ENCODE peak calls at places on chromosomes 1 and 21, in seven cellular contexts. D is thyroid gland; P is KG1; I is stimulated activated CD4-positive, alpha-beta T cell treated with anti-CD3 and anti-CD28 coated beads, Interleukin-4, amount 100 ng/mL, for 48 hours; Q is esophagus squamous epithelium; O is stimulated activated CD8-positive, alpha-beta memory T cell treated with anti-CD3 and anti-CD28 coated beads, Interleukin-7, amount 100 ng/mL, for 1 hour; E is RPMI8226. B is an unnamed sample.

GRCh38 chr1:25502957-25503356 is 40.4 kb upstream of the LDLRAP1 start:
- DNase-seq in E (no peak), Q (no peak), I (no peak), D (no peak), O (no peak), P (no peak), B (no peak)

GRCh38 chr21:17495680-17496079 is 17.2 kb upstream of the CXADR start:
- DNase-seq in E (no peak), P (no peak), O (no peak), I (no peak), Q (no peak), D (no peak), B (no peak)

GRCh38 chr1:171343727-171344472 is 29.9 kb downstream of the FMO4 start:
- DNase-seq in E (no peak), Q (no peak), O (no peak), P (no peak), I (no peak), D (no peak), B (no peak)

GRCh38 chr1:32447469-32448185 is 17.2 kb upstream of the ZBTB8B start:
- DNase-seq in I (no peak), O (no peak), Q (no peak), D (no peak), E (no peak), P (no peak), B (no peak)

GRCh38 chr1:70140894-70141293 is 64.5 kb downstream of the LRRC40 start:
- DNase-seq in I (no peak), Q (no peak), E (no peak), D (no peak), O (no peak), P (no peak), B (no peak)

GRCh38 chr1:115170972-115171392 is 81.7 kb upstream of the TSPAN2 start:
- DNase-seq in D (no peak), P (no peak), Q (no peak), I (no peak), E (no peak), O (no peak), B (no peak)

GRCh38 chr1:111280267-111280666 is 10.4 kb upstream of the CHIA start:
- DNase-seq in Q (no peak), P (no peak), O (no peak), D (no peak), E (no peak), I (no peak), B (no peak)

GRCh38 chr1:904271-904950 is 19.3 kb upstream of the SAMD11 start:
- DNase-seq in Q (no peak), D (peak), O (peak), E (peak), I (peak), P (no peak), B (peak)

B was measured in GF-D8.